ENCODE peak calls at places on chromosomes 2 and 18, in six cellular contexts. L, P, B, E, A and X are unnamed samples.

GRCh38 chr18:57579928-57580327 is 6.6 kb downstream of the FECH start:
- DNase-seq in L (no peak), P (no peak), B (no peak), E (no peak), A (no peak), X (no peak)

GRCh38 chr18:13566941-13567762 is 159.2 kb downstream of the FAM210A start:
- DNase-seq in L (no peak), P (peak; percentile 39), B (peak; percentile 74), E (no peak), A (peak; percentile 60), X (no peak)

GRCh38 chr2:73700661-73701447 is 36.3 kb downstream of the TPRKB start:
- DNase-seq in L (peak; percentile 31), P (no peak), B (no peak), E (no peak), A (no peak), X (no peak)

GRCh38 chr18:45913276-45913675 is 53.9 kb downstream of the EPG5 start:
- DNase-seq in L (no peak), P (no peak), B (no peak), E (no peak), A (no peak), X (no peak)

GRCh38 chr18:7764406-7764805 is 197.3 kb downstream of the PTPRM start:
- DNase-seq in L (no peak), P (no peak), B (no peak), E (no peak), A (no peak), X (no peak)

GRCh38 chr2:169360984-169361705 is 1.2 kb downstream of the LRP2 start:
- DNase-seq in L (no peak), P (no peak), B (no peak), E (no peak), A (no peak), X (no peak)

GRCh38 chr2:46763861-46764260 is 151.7 kb downstream of the MCFD2 start:
- DNase-seq in L (no peak), P (no peak), B (no peak), E (no peak), A (no peak), X (no peak)

GRCh38 chr2:54455584-54456525 is at the start of gene SPTBN1:
- DNase-seq in L (peak; percentile 45), P (peak; percentile 94), B (peak; percentile 93), E (peak; percentile 94), A (peak; percentile 87), X (peak; percentile 88)

GRCh38 chr2:186456941-186457340 is 29.1 kb upstream of the ZC3H15 start:
- DNase-seq in L (no peak), P (no peak), B (no peak), E (peak; percentile 50), A (no peak), X (peak; percentile 79)

GRCh38 chr2:209771474-209772292 is at the start of gene UNC80:
- DNase-seq in L (no peak), P (peak; percentile 41), B (peak; percentile 68), E (peak; percentile 63), A (peak; percentile 30), X (peak; percentile 49)

GRCh38 chr18:78630356-78630755 is 349.3 kb upstream of the SALL3 start:
- DNase-seq in L (no peak), P (no peak), B (no peak), E (no peak), A (no peak), X (no peak)

GRCh38 chr2:27545348-27546141 is 37.3 kb upstream of the ZNF512 start:
- DNase-seq in L (peak; percentile 52), P (no peak), B (no peak), E (no peak), A (no peak), X (no peak)

DNA sequence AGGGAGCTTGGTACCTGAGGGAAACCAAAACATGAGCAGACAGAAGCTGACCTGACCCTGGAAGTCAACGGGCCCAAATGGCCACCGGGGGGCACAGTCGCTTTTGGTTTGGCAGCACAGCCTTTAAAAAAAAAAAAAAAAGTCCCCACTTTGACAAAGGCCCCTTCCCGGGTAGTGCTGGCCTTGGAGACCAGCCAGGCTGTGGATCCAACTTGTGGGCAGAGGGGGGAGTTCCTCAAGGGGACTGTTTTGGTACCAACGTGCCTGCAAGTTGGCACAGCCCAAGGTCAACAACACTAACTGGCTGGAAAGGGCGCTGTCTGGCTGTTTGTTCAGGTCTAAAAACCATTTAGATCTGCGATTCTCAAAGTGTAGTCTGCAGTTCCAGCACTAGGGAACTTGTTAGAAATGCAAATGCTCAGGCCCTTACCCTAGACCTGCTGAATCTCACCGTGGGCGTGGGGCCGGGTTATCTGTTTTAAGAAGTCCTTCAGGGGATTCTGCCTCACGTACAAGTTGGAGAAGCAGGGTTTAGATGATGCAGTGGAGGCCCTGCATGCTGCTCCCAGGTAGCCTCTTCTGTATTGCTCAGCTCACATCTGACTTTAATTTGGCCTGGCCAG is 83.0 kb downstream of the LPIN1 start:
- DNase-seq in L (peak; percentile 75), P (peak; percentile 64), B (peak; percentile 58), E (peak; percentile 69), A (peak; percentile 47), X (peak; percentile 46)
- TF ChIP-seq CTCF in L (peak; percentile 75), P (peak; percentile 58), B (peak; percentile 57), E (peak; percentile 50), A (peak; percentile 37), X (peak; percentile 49)

GRCh38 chr2:70596739-70597138 is 43.1 kb upstream of the TGFA start:
- DNase-seq in L (peak; percentile 65), P (no peak), B (no peak), E (no peak), A (no peak), X (no peak)

GRCh38 chr2:70598197-70598596 is 44.6 kb upstream of the TGFA start:
- DNase-seq in L (no peak), P (no peak), B (no peak), E (no peak), A (no peak), X (no peak)

DNA sequence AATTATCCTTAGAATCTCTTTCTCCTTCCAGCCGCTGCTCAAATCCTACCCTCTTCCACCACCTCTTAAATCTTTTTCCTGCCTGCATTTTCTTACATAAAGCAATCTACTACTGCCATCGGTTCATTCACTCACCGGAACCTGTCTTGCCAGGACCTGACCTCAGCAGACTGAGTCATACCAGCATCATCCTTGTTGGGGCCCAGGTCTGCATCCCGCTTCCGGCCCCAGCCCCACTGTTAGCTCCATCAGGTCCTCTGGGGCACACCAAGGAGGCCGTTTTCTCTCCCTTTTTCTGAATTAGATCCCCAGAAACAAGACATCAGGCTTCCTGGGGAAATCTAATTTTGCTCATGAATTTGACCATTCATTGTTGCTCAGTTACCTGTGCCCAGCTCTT is 42.7 kb upstream of the TGFA start:
- DNase-seq in L (peak; percentile 83), P (no peak), B (no peak), E (no peak), A (no peak), X (no peak)
- H3K4me3 ChIP-seq in L (peak overlapping the region; percentile 19), P (no peak overlapping the region), B (no peak overlapping the region), E (no peak overlapping the region), A (no peak overlapping the region), X (no peak overlapping the region)

GRCh38 chr2:96144481-96145027 is 686 bp downstream of the DUSP2 start:
- DNase-seq in L (no peak), P (no peak), B (no peak), E (no peak), A (no peak), X (no peak)

GRCh38 chr2:96143231-96143847 is 1.9 kb downstream of the DUSP2 start:
- DNase-seq in L (no peak), P (no peak), B (no peak), E (no peak), A (no peak), X (no peak)

GRCh38 chr2:96142217-96143113 is 2.8 kb downstream of the DUSP2 start:
- DNase-seq in L (no peak), P (no peak), B (no peak), E (no peak), A (no peak), X (no peak)

GRCh38 chr2:96145028-96145939 is at the start of gene DUSP2:
- DNase-seq in L (peak; percentile 57), P (peak; percentile 74), B (peak; percentile 61), E (peak; percentile 60), A (peak; percentile 71), X (peak; percentile 48)

DNA sequence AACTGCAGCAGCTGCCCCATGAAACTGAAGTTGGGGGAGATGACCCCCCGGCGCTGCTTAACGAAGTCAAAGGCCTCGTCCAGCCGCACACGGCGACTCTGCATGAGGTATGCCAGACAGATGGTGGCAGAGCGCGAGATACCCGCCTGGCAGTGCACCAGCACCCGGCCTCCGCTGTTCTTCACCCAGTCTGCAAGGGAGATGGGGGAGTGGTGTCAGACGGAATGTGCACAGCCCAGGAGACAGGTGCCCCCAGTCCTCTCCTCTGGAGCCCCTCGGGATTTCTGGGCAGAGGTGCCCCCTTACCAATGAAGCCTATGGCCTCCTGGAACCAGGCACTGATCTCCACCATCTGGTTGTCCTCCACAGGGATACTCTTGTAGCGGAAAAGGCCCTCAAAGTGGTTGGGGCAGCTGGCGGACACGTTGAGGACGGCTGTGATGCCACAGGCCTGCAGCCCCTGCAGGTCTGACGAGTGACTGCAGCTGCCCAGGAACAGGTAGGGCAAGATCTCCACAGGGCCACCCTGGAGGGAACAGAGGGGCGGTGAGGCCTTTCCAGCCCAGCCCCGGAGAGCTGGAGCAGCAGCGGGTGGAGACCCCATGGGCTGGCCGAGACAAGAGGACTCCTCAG is 1.3 kb downstream of the DUSP2 start:
- DNase-seq in L (peak; percentile 55), P (no peak), B (peak; percentile 60), E (no peak), A (no peak), X (no peak)
- TF ChIP-seq CTCF in L (peak; percentile 67), P (no peak), B (no peak), E (no peak), A (no peak), X (peak; percentile 5)

GRCh38 chr18:48934400-48934707 is 16.4 kb downstream of the SMAD7 start:
- DNase-seq in L (no peak), P (no peak), B (no peak), E (no peak), A (no peak), X (peak; percentile 72)
- H3K4me3 ChIP-seq in L (no peak overlapping the region), P (peak overlapping the region; percentile 52), B (no peak overlapping the region), E (peak overlapping the region; percentile 7), A (peak overlapping the region; percentile 37), X (peak overlapping the region; percentile 40)

DNA sequence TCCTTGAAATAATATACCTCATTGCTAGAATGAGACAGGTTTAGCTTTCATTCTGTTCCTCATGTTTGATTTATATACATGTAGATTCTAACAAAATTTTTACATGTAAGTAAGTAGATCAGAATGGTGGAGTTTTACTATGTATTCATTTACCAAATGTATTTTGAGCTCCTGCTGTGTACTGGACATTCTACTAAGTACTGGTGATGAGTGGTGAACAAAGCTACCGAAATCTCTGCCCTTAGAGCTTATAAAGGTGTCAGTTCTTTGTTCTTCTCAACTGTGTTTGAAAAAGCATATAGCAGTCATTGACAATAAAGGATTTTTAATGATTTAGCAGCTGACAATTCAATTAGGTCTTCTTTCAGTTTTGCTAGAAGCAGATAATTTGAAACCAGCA is 19.7 kb downstream of the MTA3 start:
- DNase-seq in L (no peak), P (no peak), B (no peak), E (no peak), A (no peak), X (no peak)
- TF ChIP-seq CTCF in L (no peak), P (no peak), B (no peak), E (no peak), A (no peak), X (no peak)